ENCODE peak calls at places on chromosomes 16 and 17, in six cellular contexts. A is HuH-7.5; K is NCI-H2029; C is stimulated activated CD4-positive, alpha-beta T cell treated with anti-CD3 and anti-CD28 coated beads, Interleukin-1b, Interleukin-23, amount 100 ng/mL, for 24 hours; J is PC-3; P is activated T-helper 1 cell treated with anti-CD3 and anti-CD28 coated beads, Interleukin-2, amount 50 U/mL, for 16 hours. B is an unnamed sample.

GRCh38 chr17:64019486-64020067 is 856 bp downstream of the ICAM2 start:
- DNase-seq in C (no peak), J (no peak), K (no peak), A (no peak), P (no peak), B (no peak)

GRCh38 chr17:50111687-50112655 is 16.8 kb downstream of the PDK2 start:
- DNase-seq in A (no peak), K (no peak), P (no peak), C (no peak), J (no peak), B (no peak)

GRCh38 chr16:27639588-27640276 is 89.8 kb downstream of the KATNIP start:
- DNase-seq in K (no peak), A (peak; percentile 40), C (no peak), J (peak; percentile 62), P (no peak), B (peak; percentile 12)

GRCh38 chr17:50355336-50355700 is 9.4 kb downstream of the XYLT2 start:
- DNase-seq in J (no peak), A (no peak), P (no peak), C (no peak), K (no peak), B (no peak)

GRCh38 chr17:57916925-57917858 is 38.0 kb downstream of the CUEDC1 start:
- DNase-seq in A (no peak), K (peak; percentile 88), J (peak; percentile 39), C (no peak), P (no peak), B (peak; percentile 49)

GRCh38 chr16:73154063-73154870 is 106.3 kb upstream of the ZFHX3 start:
- DNase-seq in A (no peak), C (no peak), P (no peak), K (no peak), J (no peak), B (no peak)

GRCh38 chr16:51402239-51402638 is 251.2 kb upstream of the SALL1 start:
- DNase-seq in K (no peak), C (no peak), P (no peak), A (no peak), J (no peak), B (no peak)

GRCh38 chr16:66561381-66562080 is 4.7 kb upstream of the CMTM1 start:
- DNase-seq in P (no peak), K (no peak), J (no peak), C (no peak), A (no peak), B (no peak)

GRCh38 chr17:56867948-56868376 is 34.0 kb downstream of the DGKE start:
- DNase-seq in J (no peak), C (no peak), A (no peak), P (no peak), K (peak; percentile 7), B (peak; percentile 4)

GRCh38 chr17:28579526-28579925 is 2.8 kb upstream of the ALDOC start:
- DNase-seq in K (no peak), A (no peak), P (no peak), J (no peak), C (no peak), B (no peak)

GRCh38 chr16:22623351-22623781 is 112.7 kb downstream of the NPIPB5 start:
- DNase-seq in P (no peak), J (no peak), A (no peak), C (no peak), K (no peak), B (no peak)

GRCh38 chr17:53655591-53655990 is 167.1 kb upstream of the KIF2B start:
- DNase-seq in J (no peak), P (no peak), C (no peak), K (no peak), A (no peak), B (no peak)

GRCh38 chr17:18074566-18075272 is 13.0 kb upstream of the DRG2 start:
- DNase-seq in J (no peak), C (no peak), A (no peak), P (no peak), K (no peak), B (no peak)

GRCh38 chr16:66857437-66857836 is 13.2 kb downstream of the CA7 start:
- DNase-seq in K (no peak), A (no peak), P (no peak), C (no peak), J (no peak), B (no peak)

GRCh38 chr17:4389079-4389478 is 22.6 kb upstream of the UBE2G1 start:
- DNase-seq in C (no peak), P (no peak), A (no peak), J (no peak), K (no peak), B (no peak)

GRCh38 chr16:52568495-52568894 is 21.6 kb upstream of the TOX3 start:
- DNase-seq in P (no peak), K (no peak), J (no peak), C (no peak), A (no peak), B (no peak)

GRCh38 chr17:74374786-74375185 is 7.5 kb downstream of the GPR142 start:
- DNase-seq in K (no peak), A (no peak), J (no peak), P (no peak), C (no peak), B (no peak)

GRCh38 chr16:12061336-12062055 is 85.0 kb downstream of the SNX29 start:
- DNase-seq in P (no peak), K (no peak), J (peak; percentile 38), C (no peak), A (no peak), B (no peak)

GRCh38 chr16:19128454-19129210 is 14.9 kb downstream of the ITPRIPL2 start:
- DNase-seq in A (no peak), C (no peak), P (no peak), K (no peak), J (no peak), B (no peak)

GRCh38 chr17:16950488-16950887 is 21.4 kb downstream of the TNFRSF13B start:
- DNase-seq in C (no peak), J (no peak), K (no peak), A (no peak), P (no peak), B (no peak)

GRCh38 chr17:35006345-35006744 is 26.0 kb downstream of the LIG3 start:
- DNase-seq in C (no peak), P (no peak), K (no peak), J (no peak), A (no peak), B (no peak)

GRCh38 chr16:19654147-19654546 is 63.9 kb downstream of the KNOP1 start:
- DNase-seq in J (no peak), C (no peak), K (no peak), A (no peak), P (no peak), B (no peak)

GRCh38 chr17:29588561-29589411 is 662 bp downstream of the GIT1 start:
- DNase-seq in K (no peak), A (peak; percentile 78), J (peak; percentile 15), C (no peak), P (no peak), B (no peak)

GRCh38 chr17:77140166-77140877 is 447 bp upstream of the SEC14L1 start:
- DNase-seq in C (peak; percentile 99), J (peak; percentile 99), A (peak; percentile 86), K (peak; percentile 93), P (peak; percentile 99), B (peak; percentile 93)

GRCh38 chr16:4661661-4662060 is 31.7 kb upstream of the NUDT16L1 start:
- DNase-seq in C (no peak), A (no peak), P (no peak), J (no peak), K (peak; percentile 89), B (peak; percentile 65)

GRCh38 chr16:30651124-30652004 is 604 bp downstream of the PRR14 start:
- DNase-seq in K (peak; percentile 33), P (peak; percentile 50), J (peak; percentile 64), C (peak; percentile 69), A (peak; percentile 86), B (peak; percentile 25)